ENCODE peak calls at places on chromosomes 11 and 22, in five cellular contexts. E is right lobe of liver; V is substantia nigra; S is tibial artery; X is CD8-positive, alpha-beta T cell. P is an unnamed sample.

GRCh38 chr22:40070701-40071100 is 75.9 kb downstream of the FAM83F start:
- DNase-seq in E (no peak), V (no peak), S (no peak), X (no peak), P (no peak)

GRCh38 chr11:12552677-12553076 is 121.5 kb upstream of the TEAD1 start:
- DNase-seq in E (no peak), V (no peak), S (peak), X (no peak), P (no peak)

GRCh38 chr11:106280041-106280440 is 202.6 kb downstream of the AASDHPPT start:
- DNase-seq in E (no peak), V (no peak), S (no peak), X (no peak), P (no peak)

GRCh38 chr11:19258651-19259230 is 18.0 kb upstream of the E2F8 start:
- DNase-seq in E (no peak), V (no peak), S (no peak), X (no peak), P (no peak)

GRCh38 chr11:32437406-32438345 is 2.3 kb upstream of the WT1 start:
- DNase-seq in E (no peak), V (no peak), S (no peak), X (no peak), P (no peak)

GRCh38 chr22:49183826-49184216 is 643.9 kb downstream of the BRD1 start:
- DNase-seq in E (no peak), V (no peak), S (no peak), X (no peak), P (no peak)

GRCh38 chr11:97525273-97525672 is 1135.5 kb downstream of the JRKL start:
- DNase-seq in E (no peak), V (no peak), S (no peak), X (no peak), P (no peak)

GRCh38 chr11:124072147-124072546 is 31.0 kb upstream of the OR10G7 start:
- DNase-seq in E (no peak), V (no peak), S (no peak), X (no peak), P (no peak)

GRCh38 chr22:50260801-50261614 is 475 bp downstream of the MAPK12 start:
- DNase-seq in E (no peak), V (peak), S (no peak), X (no peak), P (no peak)

GRCh38 chr11:66974724-66975402 is at the start of gene C11orf86:
- DNase-seq in E (no peak), V (no peak), S (no peak), X (no peak), P (no peak)

GRCh38 chr11:41989800-41990380 is 530.4 kb upstream of the LRRC4C start:
- DNase-seq in E (no peak), V (no peak), S (no peak), X (no peak), P (no peak)

GRCh38 chr11:70263363-70263762 is 7.1 kb upstream of the PPFIA1 start:
- DNase-seq in E (peak), V (no peak), S (no peak), X (no peak), P (no peak)

GRCh38 chr11:84819128-84819527 is 808.0 kb downstream of the DLG2 start:
- DNase-seq in E (no peak), V (no peak), S (no peak), X (no peak), P (no peak)

GRCh38 chr11:133956650-133957633 is at the start of gene IGSF9B:
- DNase-seq in E (peak), V (peak), S (peak), X (peak), P (peak)

GRCh38 chr22:44639891-44640617 is 62.0 kb upstream of the PRR5 start:
- DNase-seq in E (no peak), V (no peak), S (peak), X (no peak), P (no peak)

GRCh38 chr11:70070736-70071135 is 7.4 kb upstream of the ANO1 start:
- DNase-seq in E (no peak), V (no peak), S (no peak), X (no peak), P (no peak)

GRCh38 chr11:41201156-41201555 is 258.3 kb downstream of the LRRC4C start:
- DNase-seq in E (no peak), V (no peak), S (no peak), X (no peak), P (no peak)

DNA sequence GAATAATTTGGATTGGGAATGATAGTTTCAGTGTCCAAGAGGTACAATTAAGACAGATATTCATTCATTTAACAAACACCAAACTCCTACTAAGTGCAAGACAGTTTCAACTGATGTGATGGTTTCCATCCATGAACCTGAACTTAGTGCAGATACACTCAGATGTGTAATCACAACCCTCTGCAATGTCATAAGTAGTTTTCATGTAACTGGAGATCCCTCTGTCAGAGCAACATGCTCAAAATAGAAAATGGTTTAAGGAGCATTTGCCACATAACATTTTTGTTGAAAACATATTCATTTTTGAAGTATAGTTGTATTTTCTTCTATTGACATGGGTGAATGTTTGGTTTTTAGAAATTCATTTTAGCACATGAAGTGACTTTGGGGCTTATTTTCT is 16.5 kb upstream of the PKNOX2 start:
- DNase-seq in E (no peak), V (no peak), S (no peak), X (no peak), P (no peak)
- H3K27ac ChIP-seq in E (no peak), V (no peak), S (no peak), X (no peak), P (no peak)

GRCh38 chr11:117745346-117745745 is 51.7 kb downstream of the DSCAML1 start:
- DNase-seq in E (no peak), V (no peak), S (no peak), X (no peak), P (no peak)
- H3K27ac ChIP-seq in E (no peak), V (peak), S (no peak), X (no peak), P (no peak)

GRCh38 chr22:36227806-36228205 is 11.5 kb downstream of the APOL2 start:
- DNase-seq in E (no peak), V (no peak), S (no peak), X (no peak), P (no peak)
- H3K27ac ChIP-seq in E (no peak), V (no peak), S (no peak), X (no peak), P (no peak)

GRCh38 chr11:47257518-47258316 is at the start of gene NR1H3:
- DNase-seq in E (peak), V (peak), S (peak), X (no peak), P (no peak)

GRCh38 chr11:47257178-47257517 is 648 bp upstream of the NR1H3 start:
- DNase-seq in E (no peak), V (no peak), S (no peak), X (no peak), P (no peak)

GRCh38 chr11:47254381-47254780 is 3.4 kb upstream of the NR1H3 start:
- DNase-seq in E (no peak), V (no peak), S (peak), X (no peak), P (no peak)

GRCh38 chr11:47258317-47258902 is 614 bp downstream of the NR1H3 start:
- DNase-seq in E (no peak), V (no peak), S (no peak), X (no peak), P (no peak)

GRCh38 chr11:47256374-47256773 is 1.4 kb upstream of the NR1H3 start:
- DNase-seq in E (no peak), V (no peak), S (no peak), X (no peak), P (no peak)
- H3K27ac ChIP-seq in E (no peak), V (no peak), S (no peak), X (no peak), P (no peak)

DNA sequence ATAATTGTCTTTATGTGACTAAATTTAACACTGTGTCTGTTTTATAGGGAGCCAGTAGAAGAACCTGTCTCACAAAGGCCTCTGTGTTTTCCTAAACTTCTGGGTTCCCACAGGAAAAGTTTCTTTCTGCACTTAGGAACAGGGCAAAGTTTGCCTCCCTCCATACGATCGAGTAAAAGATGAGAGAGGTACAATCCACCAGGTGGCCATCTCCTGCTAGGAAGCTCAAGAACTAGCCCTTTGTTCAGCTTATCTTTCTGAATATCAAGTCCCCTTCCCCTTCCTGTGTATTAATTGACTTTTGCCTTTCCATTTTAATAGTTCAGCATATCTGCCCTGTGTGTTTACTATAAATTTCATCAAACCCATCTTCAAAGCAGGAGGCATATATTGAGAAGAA is 18.0 kb downstream of the CSNK2A3 start:
- DNase-seq in E (no peak), V (no peak), S (no peak), X (no peak), P (no peak)
- H3K27ac ChIP-seq in E (no peak), V (no peak), S (no peak), X (no peak), P (no peak)

DNA sequence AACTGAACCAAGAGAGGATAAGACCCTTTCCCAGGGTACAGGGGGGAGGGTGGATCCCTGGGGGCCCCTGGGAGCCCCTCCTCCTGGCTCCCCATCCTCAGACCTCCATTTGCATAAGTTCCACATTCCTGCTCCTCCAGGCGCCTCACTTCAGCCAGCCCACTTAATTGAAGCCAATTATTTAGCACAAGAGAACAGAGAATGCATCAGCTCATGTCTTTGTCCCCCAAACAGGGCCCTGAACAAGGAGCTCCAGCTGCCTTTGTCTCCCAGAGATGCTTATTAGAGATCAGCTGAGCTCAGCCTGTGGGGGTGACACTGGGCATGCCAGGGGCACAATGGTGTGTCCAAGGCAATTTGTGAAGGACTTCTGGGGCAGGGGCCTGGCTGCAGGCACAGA is 89.9 kb upstream of the PRDM11 start:
- DNase-seq in E (no peak), V (no peak), S (no peak), X (no peak), P (no peak)
- H3K27ac ChIP-seq in E (no peak), V (no peak), S (no peak), X (no peak), P (no peak)

P was measured in naive thymus-derived CD4-positive, alpha-beta T cell.